ENCODE peak calls at places on chromosomes 7 and 10, in four cellular contexts. Q, I, N and K are unnamed samples.

GRCh38 chr7:130990178-130990832 is 256.3 kb upstream of the KLF14 start:
- DNase-seq in I (no peak), N (peak), Q (no peak), K (no peak)

GRCh38 chr7:128381161-128381821 is 19.8 kb upstream of the PRRT4 start:
- DNase-seq in I (no peak), Q (no peak), N (peak), K (no peak)

GRCh38 chr7:117007285-117007684 is 54.0 kb downstream of the ST7 start:
- DNase-seq in Q (no peak), I (no peak), N (no peak), K (no peak)

GRCh38 chr7:148916186-148916585 is 32.1 kb upstream of the EZH2 start:
- DNase-seq in I (no peak), Q (no peak), N (no peak), K (no peak)

GRCh38 chr7:18481776-18482175 is 13.8 kb upstream of the HDAC9 start:
- DNase-seq in N (no peak), Q (no peak), I (no peak), K (no peak)

GRCh38 chr10:33600381-33600780 is 265.9 kb upstream of the NRP1 start:
- DNase-seq in Q (no peak), N (no peak), I (no peak), K (no peak)

GRCh38 chr7:158495780-158496179 is 91.8 kb downstream of the PTPRN2 start:
- DNase-seq in N (no peak), Q (no peak), I (no peak), K (no peak)

GRCh38 chr7:47968852-47969774 is 10.3 kb downstream of the HUS1 start:
- DNase-seq in Q (peak), N (peak), I (no peak), K (no peak)

GRCh38 chr7:27112960-27113949 is 10.8 kb upstream of the HOXA2 start:
- DNase-seq in I (peak), Q (no peak), N (peak), K (no peak)

GRCh38 chr7:55545496-55545895 is 26.8 kb downstream of the VOPP1 start:
- DNase-seq in N (no peak), I (no peak), Q (no peak), K (no peak)

GRCh38 chr10:43211030-43211429 is 55.8 kb downstream of the RASGEF1A start:
- DNase-seq in Q (no peak), I (no peak), N (peak), K (no peak)

GRCh38 chr10:44807451-44807850 is 103.7 kb upstream of the TMEM72 start:
- DNase-seq in Q (no peak), N (no peak), I (no peak), K (no peak)

GRCh38 chr7:96040250-96040772 is 268.0 kb downstream of the DYNC1I1 start:
- DNase-seq in I (no peak), N (no peak), Q (no peak), K (no peak)

GRCh38 chr10:50497758-50498157 is 126.0 kb downstream of the SGMS1 start:
- DNase-seq in N (no peak), I (no peak), Q (no peak), K (no peak)

GRCh38 chr7:77561354-77561753 is 24.3 kb downstream of the PTPN12 start:
- DNase-seq in Q (no peak), I (no peak), N (no peak), K (no peak)

GRCh38 chr7:100583132-100584045 is 2.5 kb downstream of the LRCH4 start:
- DNase-seq in Q (peak), I (peak), N (peak), K (no peak)

DNA sequence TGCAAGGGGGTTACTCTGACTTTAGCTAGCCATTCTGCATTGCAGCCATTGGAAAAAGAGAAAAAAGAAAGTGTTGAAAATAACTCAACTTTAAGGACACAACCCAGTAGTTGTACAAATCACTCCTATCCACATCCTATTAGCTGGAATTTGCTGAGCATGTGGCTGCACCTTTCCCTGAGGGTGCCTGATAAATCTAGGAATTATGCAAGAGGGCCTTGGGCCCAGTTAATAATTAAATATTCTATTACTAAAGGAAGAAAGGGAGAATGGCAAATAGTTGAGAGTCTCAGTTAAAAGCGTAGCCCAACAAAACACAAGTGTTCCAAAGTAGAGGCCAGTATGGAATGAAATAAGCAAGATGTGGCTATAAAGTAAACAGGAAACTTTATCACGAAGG is 200.9 kb upstream of the CNTNAP2 start:
- DNase-seq in I (no peak), N (no peak), Q (no peak), K (no peak)
- H3K4me3 ChIP-seq in I (no peak), N (no peak), Q (no peak), K (no peak)

GRCh38 chr10:94677691-94678090 is 5.8 kb upstream of the CYP2C18 start:
- DNase-seq in N (no peak), Q (no peak), I (no peak), K (no peak)
- TF ChIP-seq CTCF in N (no peak), Q (no peak), I (no peak), K (no peak)

GRCh38 chr10:120979435-120980315 is 128.5 kb downstream of the WDR11 start:
- DNase-seq in Q (no peak), I (no peak), N (peak), K (no peak)

GRCh38 chr10:120980316-120980975 is 129.3 kb downstream of the WDR11 start:
- DNase-seq in I (no peak), N (peak), Q (no peak), K (no peak)

GRCh38 chr10:120977892-120978291 is 126.7 kb downstream of the WDR11 start:
- DNase-seq in I (no peak), N (no peak), Q (no peak), K (no peak)

GRCh38 chr10:120981601-120982381 is 130.6 kb downstream of the WDR11 start:
- DNase-seq in N (no peak), I (no peak), Q (no peak), K (peak)

DNA sequence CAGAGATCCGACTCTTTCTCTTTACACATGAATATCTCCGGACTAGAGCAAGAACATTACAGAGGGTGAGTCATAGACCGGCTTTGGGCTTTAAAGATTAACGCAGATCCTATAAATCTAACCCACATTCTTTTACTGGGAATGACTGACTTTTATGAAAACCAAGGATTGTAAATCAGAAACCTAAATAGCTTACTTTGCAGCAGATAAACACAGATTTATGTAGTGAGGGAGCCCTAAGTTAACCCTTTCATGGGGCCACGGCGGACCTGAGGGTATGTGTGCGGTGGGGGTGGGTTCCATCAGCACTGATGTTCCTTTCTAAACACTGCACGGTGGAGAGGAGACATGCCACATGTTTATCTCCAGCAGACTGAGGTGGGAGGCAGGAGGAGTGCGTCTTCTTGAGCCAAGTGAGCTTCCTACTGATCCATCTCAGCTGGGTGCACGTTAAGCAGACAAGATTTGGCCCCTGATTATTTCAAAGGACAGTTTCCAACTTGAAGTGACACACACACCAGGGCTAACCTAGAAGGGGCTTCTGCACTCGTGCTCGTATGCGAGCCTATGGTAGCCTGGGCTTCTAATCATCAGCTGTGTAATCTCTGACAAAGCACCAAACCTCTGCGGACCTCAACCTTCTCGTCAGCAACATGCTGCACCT is 127.6 kb downstream of the WDR11 start:
- DNase-seq in N (no peak), I (no peak), Q (no peak), K (no peak)
- H3K27ac ChIP-seq in N (peak), I (no peak), Q (no peak), K (peak)

GRCh38 chr10:31926765-31927596 is 1.6 kb downstream of the ARHGAP12 start:
- DNase-seq in N (no peak), I (no peak), Q (no peak), K (no peak)
- H3K4me3 ChIP-seq in N (peak), I (peak), Q (peak), K (peak)